ENCODE peak calls at places on chromosomes 2 and 18, in nine cellular contexts. Z is IMR-90, F is BJ, A is suprapubic skin, J is PC-3, E is mucosa of descending colon, W is pancreas, C is heart right ventricle, B is prostate gland. V is an unnamed sample.

GRCh38 chr2:221074238-221074637 is 497.9 kb downstream of the EPHA4 start:
- DNase-seq in Z (no peak), F (no peak), A (no peak), J (no peak), E (no peak), W (no peak), C (no peak), B (no peak), V (no peak)

GRCh38 chr2:10668402-10669012 is 21.3 kb downstream of the NOL10 start:
- DNase-seq in Z (peak), F (no peak), A (no peak), J (peak), E (no peak), W (no peak), C (no peak), B (peak), V (no peak)

GRCh38 chr2:98554116-98554861 is 54.0 kb downstream of the COA5 start:
- DNase-seq in Z (no peak), F (no peak), A (no peak), J (no peak), E (no peak), W (no peak), C (no peak), B (no peak), V (no peak)

GRCh38 chr2:199136681-199137080 is 321.1 kb downstream of the SATB2 start:
- DNase-seq in Z (peak), F (no peak), A (no peak), J (peak), E (no peak), W (no peak), C (no peak), B (no peak), V (no peak)

GRCh38 chr2:63465633-63466032 is 122.6 kb downstream of the WDPCP start:
- DNase-seq in Z (peak), F (no peak), A (no peak), J (no peak), E (no peak), W (no peak), C (no peak), B (no peak), V (no peak)

GRCh38 chr2:95331606-95332005 is 34.5 kb downstream of the KCNIP3 start:
- DNase-seq in Z (no peak), F (no peak), A (no peak), J (no peak), E (peak), W (peak), C (peak), B (no peak), V (no peak)

GRCh38 chr2:58067001-58067400 is 20.4 kb downstream of the VRK2 start:
- DNase-seq in Z (no peak), F (no peak), A (no peak), J (no peak), E (no peak), W (no peak), C (no peak), B (no peak), V (no peak)

GRCh38 chr2:43467889-43468288 is 127.9 kb downstream of the THADA start:
- DNase-seq in Z (peak), F (peak), A (no peak), J (peak), E (no peak), W (no peak), C (no peak), B (no peak), V (no peak)

GRCh38 chr2:241445426-241445825 is 63.0 kb downstream of the STK25 start:
- DNase-seq in Z (no peak), F (no peak), A (no peak), J (no peak), E (no peak), W (no peak), C (no peak), B (no peak), V (no peak)

GRCh38 chr2:166765141-166765540 is 123.1 kb upstream of the XIRP2 start:
- DNase-seq in Z (peak), F (no peak), A (no peak), J (no peak), E (no peak), W (no peak), C (no peak), B (no peak), V (no peak)

GRCh38 chr2:220946552-220946951 is 625.6 kb downstream of the EPHA4 start:
- DNase-seq in Z (peak), F (no peak), A (no peak), J (peak), E (no peak), W (no peak), C (no peak), B (no peak), V (no peak)

GRCh38 chr2:9174771-9175441 is 31.7 kb upstream of the ASAP2 start:
- DNase-seq in Z (peak), F (peak), A (no peak), J (peak), E (no peak), W (no peak), C (no peak), B (no peak), V (no peak)

GRCh38 chr2:54208364-54209240 is 47.4 kb downstream of the TSPYL6 start:
- DNase-seq in Z (peak), F (peak), A (no peak), J (no peak), E (no peak), W (no peak), C (no peak), B (no peak), V (no peak)

GRCh38 chr18:68604256-68604655 is 110.7 kb downstream of the TMX3 start:
- DNase-seq in Z (peak), F (peak), A (no peak), J (no peak), E (no peak), W (no peak), C (no peak), B (no peak), V (no peak)

GRCh38 chr2:161956751-161957150 is 117.3 kb downstream of the DPP4 start:
- DNase-seq in Z (no peak), F (no peak), A (no peak), J (no peak), E (no peak), W (no peak), C (no peak), B (no peak), V (no peak)

GRCh38 chr18:8787764-8788163 is 82.4 kb downstream of the MTCL1 start:
- DNase-seq in Z (no peak), F (no peak), A (no peak), J (no peak), E (no peak), W (no peak), C (no peak), B (no peak), V (no peak)

GRCh38 chr18:41771971-41772370 is 183.1 kb upstream of the PIK3C3 start:
- DNase-seq in Z (peak), F (no peak), A (no peak), J (no peak), E (no peak), W (no peak), C (no peak), B (no peak), V (no peak)

GRCh38 chr2:203683932-203684556 is 22.4 kb upstream of the CD28 start:
- DNase-seq in Z (peak), F (no peak), A (no peak), J (peak), E (no peak), W (no peak), C (no peak), B (no peak), V (no peak)

GRCh38 chr2:52141076-52141475 is 1109.1 kb upstream of the NRXN1 start:
- DNase-seq in Z (peak), F (no peak), A (no peak), J (no peak), E (no peak), W (no peak), C (no peak), B (no peak), V (no peak)

GRCh38 chr2:232111551-232111950 is 150.0 kb downstream of the DIS3L2 start:
- DNase-seq in Z (no peak), F (no peak), A (no peak), J (no peak), E (no peak), W (no peak), C (no peak), B (no peak), V (no peak)

GRCh38 chr2:8086796-8087479 is 594.9 kb upstream of the ID2 start:
- DNase-seq in Z (peak), F (peak), A (no peak), J (peak), E (no peak), W (no peak), C (no peak), B (no peak), V (no peak)

GRCh38 chr2:182592691-182593393 is 123.2 kb upstream of the DNAJC10 start:
- DNase-seq in Z (no peak), F (no peak), A (no peak), J (no peak), E (no peak), W (no peak), C (no peak), B (no peak), V (no peak)

GRCh38 chr2:194087569-194087968 is 1569.5 kb upstream of the SLC39A10 start:
- DNase-seq in Z (no peak), F (no peak), A (no peak), J (peak), E (no peak), W (no peak), C (no peak), B (no peak), V (no peak)

GRCh38 chr2:7011376-7012083 is 94.3 kb downstream of the RNF144A start:
- DNase-seq in Z (no peak), F (peak), A (no peak), J (peak), E (no peak), W (no peak), C (no peak), B (no peak), V (no peak)

GRCh38 chr2:109648041-109648527 is 33.9 kb downstream of the SOWAHC start:
- DNase-seq in Z (no peak), F (no peak), A (peak), J (no peak), E (no peak), W (no peak), C (no peak), B (no peak), V (no peak)

GRCh38 chr18:23072079-23072478 is 63.2 kb upstream of the CABLES1 start:
- DNase-seq in Z (no peak), F (no peak), A (no peak), J (no peak), E (no peak), W (no peak), C (no peak), B (no peak), V (no peak)

DNA sequence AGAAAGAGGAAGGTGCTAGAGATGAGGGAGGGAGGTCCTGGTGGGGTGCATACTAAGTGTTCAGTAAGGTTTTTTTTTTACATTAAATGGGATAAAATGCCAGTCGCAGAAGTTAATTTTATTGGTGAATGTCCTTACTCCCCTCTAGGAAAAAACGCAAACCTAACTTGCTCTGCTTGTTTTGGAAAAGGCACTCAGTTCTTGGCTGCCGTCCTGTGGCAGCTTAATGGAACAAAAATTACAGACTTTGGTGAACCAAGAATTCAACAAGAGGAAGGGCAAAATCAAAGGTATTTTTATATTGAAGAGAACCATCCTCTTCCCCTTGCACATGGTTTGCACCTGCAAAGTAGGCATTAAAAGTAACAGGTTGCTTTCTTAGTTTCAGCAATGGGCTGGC is 12.7 kb upstream of the IL18R1 start:
- DNase-seq in Z (no peak), F (no peak), A (no peak), J (peak), E (no peak), W (no peak), C (no peak), B (peak), V (no peak)
- TF ChIP-seq CTCF in Z (no peak), F (peak), A (no peak), J (peak), E (no peak), W (no peak), C (no peak), B (peak), V (no peak)

GRCh38 chr2:233399306-233400225 is 45.3 kb downstream of the DGKD start:
- DNase-seq in Z (no peak), F (no peak), A (no peak), J (no peak), E (no peak), W (no peak), C (no peak), B (no peak), V (no peak)
- TF ChIP-seq CTCF in Z (no peak), F (no peak), A (no peak), J (no peak), E (no peak), W (no peak), C (no peak), B (no peak), V (no peak)

DNA sequence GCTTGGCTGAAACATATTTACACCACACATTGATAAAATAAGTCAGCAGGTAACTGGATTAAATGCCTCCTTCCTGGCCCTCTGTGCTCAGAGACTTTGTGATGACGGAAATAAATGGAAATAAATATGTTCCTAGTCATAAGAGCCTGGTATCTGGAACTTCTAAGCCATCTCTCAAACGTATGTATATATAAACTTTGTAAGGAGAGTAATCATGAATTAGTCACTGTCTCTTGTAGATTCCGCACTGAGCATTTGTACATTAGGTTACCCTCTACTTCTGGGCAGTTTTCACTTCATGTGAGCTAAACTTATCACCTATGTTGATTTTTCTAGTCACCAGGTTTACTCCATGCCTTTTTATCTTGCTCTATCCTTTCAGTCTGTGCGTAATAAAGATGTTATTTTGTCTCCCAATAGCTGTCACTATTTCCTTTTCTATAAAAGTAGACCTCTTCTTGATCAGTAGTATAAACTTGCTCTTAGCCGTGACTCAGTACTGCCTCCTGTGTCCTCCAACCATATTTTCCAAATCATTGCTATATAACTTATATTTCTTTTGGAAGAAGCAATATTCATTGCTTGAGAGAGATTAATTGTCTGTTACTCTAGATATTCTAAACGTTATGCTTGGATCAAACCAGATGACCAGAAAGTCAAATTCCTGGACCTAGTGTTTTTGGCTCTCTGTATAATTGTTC is 53.2 kb downstream of the FEZ2 start:
- DNase-seq in Z (peak), F (no peak), A (no peak), J (peak), E (no peak), W (no peak), C (no peak), B (no peak), V (no peak)
- TF ChIP-seq CTCF in Z (peak), F (peak), A (no peak), J (peak), E (no peak), W (no peak), C (no peak), B (no peak), V (peak)

GRCh38 chr18:24731158-24731557 is 270.7 kb downstream of the HRH4 start:
- DNase-seq in Z (no peak), F (no peak), A (no peak), J (no peak), E (no peak), W (no peak), C (no peak), B (no peak), V (no peak)

GRCh38 chr18:24731981-24732380 is 271.5 kb downstream of the HRH4 start:
- DNase-seq in Z (peak), F (no peak), A (no peak), J (peak), E (no peak), W (no peak), C (no peak), B (no peak), V (peak)

GRCh38 chr18:24735504-24736243 is 275.2 kb downstream of the HRH4 start:
- DNase-seq in Z (no peak), F (no peak), A (no peak), J (no peak), E (no peak), W (no peak), C (no peak), B (no peak), V (no peak)

GRCh38 chr18:24736686-24737085 is 276.2 kb downstream of the HRH4 start:
- DNase-seq in Z (no peak), F (no peak), A (no peak), J (no peak), E (no peak), W (no peak), C (no peak), B (no peak), V (no peak)

DNA sequence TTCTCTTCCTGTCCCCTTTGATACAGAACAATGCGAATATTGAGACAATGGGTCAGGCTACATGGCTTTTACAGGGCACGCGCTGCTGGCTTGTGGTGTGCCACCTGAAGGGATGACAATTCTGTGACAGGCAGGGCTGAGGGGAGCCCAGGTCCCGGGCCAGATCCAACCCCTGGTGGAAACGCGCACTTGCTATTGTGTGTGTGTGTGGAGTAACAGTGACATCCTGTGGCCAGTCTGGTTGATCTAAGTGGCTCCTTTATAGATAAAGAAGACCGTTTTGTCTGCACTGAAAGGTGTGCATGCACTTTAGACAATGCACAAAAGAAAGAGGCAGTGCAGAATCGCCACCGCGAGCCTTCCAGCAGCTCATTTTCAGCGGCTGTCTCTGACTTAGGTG is 273.6 kb downstream of the HRH4 start:
- DNase-seq in Z (no peak), F (no peak), A (no peak), J (peak), E (no peak), W (no peak), C (no peak), B (no peak), V (peak)
- TF ChIP-seq CTCF in Z (peak), F (peak), A (no peak), J (peak), E (no peak), W (no peak), C (peak), B (no peak), V (peak)

GRCh38 chr18:39486268-39486667 is 1920.7 kb upstream of the CELF4 start:
- DNase-seq in Z (no peak), F (no peak), A (no peak), J (no peak), E (no peak), W (no peak), C (no peak), B (no peak), V (no peak)
- TF ChIP-seq CTCF in Z (no peak), F (peak), A (no peak), J (no peak), E (no peak), W (no peak), C (no peak), B (no peak), V (peak)

GRCh38 chr2:64595397-64596160 is 58.1 kb downstream of the SERTAD2 start:
- DNase-seq in Z (peak), F (no peak), A (no peak), J (peak), E (no peak), W (no peak), C (no peak), B (no peak), V (no peak)
- TF ChIP-seq CTCF in Z (peak), F (no peak), A (no peak), J (peak), E (peak), W (no peak), C (peak), B (peak), V (peak)

V was measured in osteocyte.